ENCODE peak calls at places on chromosomes 4 and X, in six cellular contexts. F is NCI-H460, O is NCI-H1436, M is HT-29, R is NCI-H1105, I is AG08395. C is an unnamed sample.
A peak's percentile ranks its signal among the peaks of the same experiment; 100 is the strongest.

GRCh38 chrX:48957477-48957826 is at the start of gene OTUD5:
- DNase-seq in F (no peak), O (peak; percentile 32), M (no peak), R (peak; percentile 65), I (no peak), C (no peak)

GRCh38 chrX:112043997-112044396 is 38.6 kb downstream of the TRPC5 start:
- DNase-seq in F (no peak), O (no peak), M (peak; percentile 46), R (no peak), I (no peak), C (no peak)

GRCh38 chrX:68647156-68647957 is at the start of gene STARD8:
- DNase-seq in F (peak; percentile 40), O (no peak), M (peak; percentile 44), R (no peak), I (peak; percentile 70), C (peak; percentile 17)

GRCh38 chr4:53044651-53044960 is 182.5 kb downstream of the RASL11B start:
- DNase-seq in F (no peak), O (no peak), M (no peak), R (no peak), I (no peak), C (no peak)

GRCh38 chr4:87069037-87069742 is 134.4 kb downstream of the AFF1 start:
- DNase-seq in F (no peak), O (no peak), M (no peak), R (peak; percentile 32), I (no peak), C (no peak)

GRCh38 chrX:53481093-53481492 is 46.9 kb upstream of the HSD17B10 start:
- DNase-seq in F (no peak), O (no peak), M (peak; percentile 24), R (peak; percentile 7), I (no peak), C (no peak)

GRCh38 chr4:153223935-153224334 is 19.7 kb downstream of the TRIM2 start:
- DNase-seq in F (no peak), O (no peak), M (no peak), R (peak; percentile 11), I (peak; percentile 13), C (peak; percentile 31)

GRCh38 chrX:42247241-42247640 is 323.9 kb upstream of the CASK start:
- DNase-seq in F (no peak), O (no peak), M (no peak), R (no peak), I (no peak), C (no peak)

GRCh38 chr4:133151681-133152329 is 2.7 kb downstream of the PCDH10 start:
- DNase-seq in F (no peak), O (no peak), M (no peak), R (no peak), I (no peak), C (peak; percentile 21)

GRCh38 chr4:180695851-180696250 is 1547.4 kb upstream of the TENM3 start:
- DNase-seq in F (no peak), O (no peak), M (no peak), R (no peak), I (no peak), C (no peak)

GRCh38 chrX:140572724-140573123 is 67.9 kb upstream of the SOX3 start:
- DNase-seq in F (peak; percentile 41), O (peak; percentile 2), M (peak; percentile 60), R (no peak), I (peak; percentile 18), C (no peak)

GRCh38 chr4:121714548-121714947 is 17.8 kb upstream of the ANXA5 start:
- DNase-seq in F (no peak), O (no peak), M (no peak), R (no peak), I (no peak), C (no peak)

GRCh38 chrX:149002320-149002719 is 501.9 kb downstream of the AFF2 start:
- DNase-seq in F (no peak), O (no peak), M (no peak), R (no peak), I (no peak), C (no peak)

GRCh38 chr4:141540643-141541042 is 95.7 kb upstream of the IL15 start:
- DNase-seq in F (no peak), O (no peak), M (no peak), R (no peak), I (no peak), C (peak; percentile 27)

GRCh38 chrX:48456628-48457027 is 13.4 kb downstream of the SLC38A5 start:
- DNase-seq in F (no peak), O (no peak), M (no peak), R (no peak), I (no peak), C (no peak)

GRCh38 chrX:22037911-22038537 is 5.9 kb downstream of the PHEX start:
- DNase-seq in F (no peak), O (no peak), M (no peak), R (no peak), I (no peak), C (no peak)

GRCh38 chr4:55859711-55860110 is 6.3 kb downstream of the EXOC1 start:
- DNase-seq in F (no peak), O (no peak), M (no peak), R (no peak), I (no peak), C (no peak)

GRCh38 chr4:185902654-185903053 is 90.7 kb upstream of the SORBS2 start:
- DNase-seq in F (peak; percentile 50), O (no peak), M (no peak), R (no peak), I (no peak), C (peak; percentile 12)

GRCh38 chr4:120066182-120066524 is 495 bp downstream of the MAD2L1 start:
- DNase-seq in F (no peak), O (no peak), M (no peak), R (no peak), I (no peak), C (no peak)

GRCh38 chrX:148412006-148412405 is 88.4 kb upstream of the AFF2 start:
- DNase-seq in F (no peak), O (no peak), M (no peak), R (no peak), I (no peak), C (no peak)

GRCh38 chrX:112512509-112512908 is 167.2 kb downstream of the LHFPL1 start:
- DNase-seq in F (no peak), O (no peak), M (peak; percentile 9), R (no peak), I (no peak), C (no peak)

GRCh38 chr4:15694431-15694830 is 8.4 kb upstream of the BST1 start:
- DNase-seq in F (no peak), O (no peak), M (no peak), R (no peak), I (no peak), C (no peak)

GRCh38 chrX:68139791-68140190 is 293.5 kb downstream of the OPHN1 start:
- DNase-seq in F (no peak), O (no peak), M (no peak), R (no peak), I (peak; percentile 5), C (peak; percentile 16)

GRCh38 chr4:102778720-102779119 is 18.0 kb upstream of the MANBA start:
- DNase-seq in F (no peak), O (no peak), M (peak; percentile 61), R (no peak), I (no peak), C (no peak)

GRCh38 chr4:169309326-169309967 is 38.7 kb upstream of the SH3RF1 start:
- DNase-seq in F (no peak), O (no peak), M (no peak), R (no peak), I (no peak), C (no peak)

GRCh38 chr4:7561557-7561956 is 126.8 kb upstream of the PSAPL1 start:
- DNase-seq in F (no peak), O (no peak), M (no peak), R (no peak), I (no peak), C (no peak)

GRCh38 chrX:2243913-2244460 is 256.8 kb downstream of the DHRSX start:
- DNase-seq in F (no peak), O (no peak), M (no peak), R (no peak), I (peak; percentile 15), C (no peak)

GRCh38 chr4:181202249-181202648 is 1041.0 kb upstream of the TENM3 start:
- DNase-seq in F (no peak), O (no peak), M (no peak), R (no peak), I (no peak), C (no peak)

GRCh38 chr4:116101321-116101720 is 984.1 kb downstream of the TRAM1L1 start:
- DNase-seq in F (no peak), O (no peak), M (no peak), R (no peak), I (no peak), C (no peak)

GRCh38 chrX:152635941-152636340 is 1.8 kb upstream of the GABRQ start:
- DNase-seq in F (peak; percentile 46), O (peak; percentile 64), M (peak; percentile 82), R (peak; percentile 62), I (peak; percentile 55), C (peak; percentile 46)

GRCh38 chr4:103692615-103693014 is 27.2 kb downstream of the TACR3 start:
- DNase-seq in F (no peak), O (no peak), M (no peak), R (no peak), I (no peak), C (no peak)

GRCh38 chrX:1111543-1112300 is 100.7 kb downstream of the CRLF2 start:
- DNase-seq in F (no peak), O (no peak), M (no peak), R (no peak), I (no peak), C (no peak)